ENCODE peak calls at places on chromosome 22, in nine cellular contexts. W, Z, A, J, K, T, H, R and C are unnamed samples. For H3K4me1, the result is how much of the 10 kb centered on the place peaks cover.

GRCh38 chr22:27885977-27886842 is 32.8 kb downstream of the PITPNB start:
- DNase-seq in W (no peak), J (peak), A (peak), T (peak), H (peak), R (no peak), Z (peak), K (peak), C (peak)

GRCh38 chr22:35971418-35972119 is 57.1 kb downstream of the RBFOX2 start:
- DNase-seq in H (no peak), T (no peak), R (no peak), A (peak), K (peak), W (no peak), J (no peak), Z (no peak), C (no peak)

GRCh38 chr22:39174498-39175120 is 22.1 kb upstream of the CBX7 start:
- DNase-seq in R (peak), W (peak), H (peak), Z (peak), A (peak), T (peak), K (peak), J (peak), C (peak)

GRCh38 chr22:25060522-25061071 is 108.1 kb downstream of the KIAA1671 start:
- DNase-seq in T (no peak), Z (no peak), H (no peak), K (no peak), R (no peak), J (no peak), A (no peak), W (no peak), C (no peak)

GRCh38 chr22:26188341-26188740 is 19.1 kb downstream of the SEZ6L start:
- DNase-seq in W (no peak), A (no peak), K (no peak), H (no peak), Z (no peak), J (no peak), T (no peak), R (no peak), C (no peak)

GRCh38 chr22:26610072-26610958 is 7.5 kb downstream of the CRYBB1 start:
- DNase-seq in J (peak), K (peak), W (no peak), R (no peak), H (peak), A (peak), T (peak), Z (no peak), C (no peak)

GRCh38 chr22:30298005-30298701 is 8.8 kb upstream of the CASTOR1 start:
- DNase-seq in W (no peak), A (no peak), R (no peak), H (no peak), K (no peak), J (peak), T (peak), Z (no peak), C (no peak)

GRCh38 chr22:27686534-27686933 is 115.0 kb downstream of the MN1 start:
- DNase-seq in W (peak), H (no peak), T (no peak), R (peak), K (peak), Z (no peak), A (no peak), J (peak), C (no peak)

GRCh38 chr22:43142881-43143562 is at the start of gene MCAT:
- DNase-seq in W (peak), H (peak), K (peak), Z (peak), R (peak), A (peak), J (peak), T (peak), C (peak)

GRCh38 chr22:47586946-47587345 is 824.5 kb downstream of the TBC1D22A start:
- DNase-seq in K (no peak), R (no peak), W (no peak), T (no peak), J (no peak), Z (no peak), A (no peak), H (no peak), C (no peak)

GRCh38 chr22:38953091-38953490 is 4.3 kb upstream of the APOBEC3A start:
- DNase-seq in W (peak), A (no peak), Z (no peak), R (no peak), J (no peak), T (no peak), H (no peak), K (no peak), C (no peak)

GRCh38 chr22:26548984-26549383 is 36.7 kb upstream of the TFIP11 start:
- DNase-seq in T (peak), W (no peak), Z (no peak), H (no peak), K (no peak), R (no peak), J (no peak), A (no peak), C (no peak)

GRCh38 chr22:16932577-16932976 is 75.4 kb downstream of the GAB4 start:
- DNase-seq in T (peak), H (no peak), Z (no peak), J (no peak), A (no peak), R (no peak), W (no peak), K (no peak), C (no peak)

GRCh38 chr22:31586137-31586920 is 75.7 kb downstream of the PISD start:
- DNase-seq in A (no peak), R (no peak), W (no peak), J (no peak), Z (no peak), T (no peak), K (peak), H (no peak), C (no peak)

GRCh38 chr22:27999876-28000275 is 80.8 kb upstream of the PITPNB start:
- DNase-seq in T (no peak), J (no peak), K (no peak), Z (no peak), R (no peak), H (no peak), W (no peak), A (no peak), C (no peak)

GRCh38 chr22:35452351-35452781 is 52.4 kb downstream of the MCM5 start:
- DNase-seq in W (no peak), Z (no peak), A (no peak), J (peak), T (no peak), H (no peak), R (no peak), K (no peak), C (no peak)

GRCh38 chr22:47621253-47621652 is 858.8 kb downstream of the TBC1D22A start:
- DNase-seq in T (no peak), H (no peak), J (no peak), K (no peak), A (no peak), R (no peak), Z (no peak), W (no peak), C (no peak)

GRCh38 chr22:40654522-40655167 is 18.1 kb upstream of the MRTFA start:
- DNase-seq in T (peak), J (peak), H (no peak), A (no peak), Z (no peak), R (peak), K (peak), W (no peak), C (peak)

GRCh38 chr22:41596776-41597634 is 7.4 kb upstream of the PMM1 start:
- DNase-seq in K (peak), J (peak), R (peak), H (peak), A (peak), W (peak), Z (peak), T (peak), C (peak)

GRCh38 chr22:39110631-39111561 is 13.9 kb downstream of the APOBEC3H start:
- DNase-seq in T (peak), W (no peak), H (no peak), Z (no peak), R (no peak), K (no peak), J (no peak), A (peak), C (no peak)

GRCh38 chr22:30182365-30182764 is 64.2 kb downstream of the LIF start:
- DNase-seq in K (no peak), R (no peak), J (no peak), Z (no peak), H (no peak), A (no peak), T (no peak), W (no peak), C (no peak)

GRCh38 chr22:30074147-30074546 is 6.1 kb upstream of the HORMAD2 start:
- DNase-seq in Z (no peak), A (no peak), J (no peak), T (no peak), H (no peak), R (no peak), W (no peak), K (no peak), C (no peak)

GRCh38 chr22:29142116-29142515 is 63.6 kb upstream of the EMID1 start:
- DNase-seq in H (no peak), W (no peak), A (no peak), K (no peak), J (no peak), Z (no peak), R (no peak), T (no peak), C (no peak)

GRCh38 chr22:18028817-18029527 is 4.6 kb upstream of the MICAL3 start:
- DNase-seq in J (peak), T (peak), K (no peak), R (no peak), W (no peak), A (peak), H (no peak), Z (no peak), C (no peak)

GRCh38 chr22:29907753-29908515 is 25.0 kb downstream of the MTMR3 start:
- DNase-seq in R (peak), J (peak), A (no peak), W (no peak), K (peak), Z (no peak), H (peak), T (peak), C (peak)

GRCh38 chr22:40462195-40462988 is 92.0 kb downstream of the SGSM3 start:
- DNase-seq in W (no peak), Z (no peak), J (no peak), K (no peak), T (no peak), H (peak), R (no peak), A (peak), C (no peak)

GRCh38 chr22:25853501-25853900 is 111.5 kb downstream of the MYO18B start:
- DNase-seq in A (no peak), H (no peak), J (no peak), W (no peak), K (no peak), Z (no peak), T (no peak), R (no peak), C (no peak)

GRCh38 chr22:49153921-49154320 is 673.8 kb downstream of the BRD1 start:
- DNase-seq in W (peak), J (no peak), Z (no peak), H (no peak), T (no peak), K (no peak), A (no peak), R (no peak), C (no peak)

GRCh38 chr22:48378673-48379072 is 1449.0 kb downstream of the BRD1 start:
- DNase-seq in W (no peak), A (no peak), T (no peak), H (no peak), K (no peak), J (no peak), R (no peak), Z (no peak), C (no peak)

GRCh38 chr22:27146871-27147591 is 489.6 kb downstream of the MIAT start:
- DNase-seq in K (no peak), A (no peak), W (no peak), H (no peak), Z (no peak), T (no peak), R (no peak), J (no peak), C (no peak)

GRCh38 chr22:37990302-37990701 is 5.9 kb upstream of the SOX10 start:
- DNase-seq in R (no peak), H (no peak), J (no peak), W (peak), T (no peak), A (no peak), K (no peak), Z (no peak), C (no peak)

GRCh38 chr22:34861787-34862186 is 204.2 kb upstream of the ISX start:
- DNase-seq in K (no peak), Z (no peak), H (no peak), A (no peak), J (no peak), W (no peak), R (no peak), T (no peak), C (no peak)

GRCh38 chr22:47337161-47337621 is 574.7 kb downstream of the TBC1D22A start:
- DNase-seq in R (no peak), Z (no peak), H (no peak), T (no peak), A (no peak), K (peak), J (peak), W (no peak), C (no peak)

GRCh38 chr22:43210631-43211515 is 23.9 kb upstream of the TTLL12 start:
- DNase-seq in J (no peak), H (no peak), K (no peak), Z (no peak), W (peak), R (no peak), T (no peak), A (no peak), C (no peak)

GRCh38 chr22:29369460-29369859 is 18.9 kb downstream of the AP1B1 start:
- DNase-seq in H (no peak), W (no peak), K (no peak), R (peak), J (peak), A (no peak), Z (peak), T (no peak), C (peak)

GRCh38 chr22:35422145-35422544 is 22.2 kb downstream of the MCM5 start:
- DNase-seq in A (no peak), T (no peak), J (no peak), Z (no peak), R (no peak), W (peak), K (no peak), H (no peak), C (no peak)

GRCh38 chr22:43186272-43187170 is at the start of gene TTLL12:
- DNase-seq in K (peak), A (peak), H (peak), Z (peak), R (peak), W (peak), T (peak), J (peak), C (peak)

GRCh38 chr22:38652858-38653257 is 3.3 kb downstream of the FAM227A start:
- DNase-seq in R (no peak), T (no peak), W (no peak), K (no peak), H (no peak), Z (no peak), J (peak), A (peak), C (no peak)

GRCh38 chr22:50403701-50404101 is 60.6 kb downstream of the PPP6R2 start:
- DNase-seq in T (no peak), K (no peak), A (no peak), R (peak), H (no peak), W (peak), Z (no peak), J (peak), C (no peak)

GRCh38 chr22:50406416-50407170 is 63.5 kb downstream of the PPP6R2 start:
- DNase-seq in T (no peak), Z (no peak), R (no peak), J (no peak), K (no peak), H (no peak), A (no peak), W (peak), C (no peak)

GRCh38 chr22:50408311-50408710 is 65.2 kb downstream of the PPP6R2 start:
- DNase-seq in T (no peak), K (no peak), H (no peak), W (no peak), R (no peak), A (no peak), Z (no peak), J (no peak), C (no peak)
- H3K4me3 ChIP-seq in T (no peak), K (no peak), H (no peak), W (no peak), R (no peak), A (no peak), Z (no peak), J (no peak), C (no peak)

DNA sequence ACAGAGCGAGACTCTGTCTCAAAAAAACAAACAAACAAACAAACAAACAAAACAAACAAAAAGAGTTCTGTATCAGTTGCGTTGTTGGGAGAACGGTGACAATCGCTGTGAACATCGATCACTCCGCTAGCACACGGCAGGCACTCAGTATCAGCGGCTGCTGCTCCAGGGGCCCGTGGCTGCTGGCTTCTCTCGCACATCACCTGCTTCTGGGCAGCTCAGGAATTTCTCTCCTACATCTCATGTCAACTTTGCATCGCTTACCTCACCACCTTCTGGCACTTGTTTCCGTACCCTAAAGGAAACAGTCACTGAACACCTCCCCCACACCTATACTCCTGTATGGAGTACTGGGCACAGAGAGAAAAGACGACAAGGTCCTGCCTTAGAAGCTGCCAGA is 70.3 kb upstream of the WNT7B start:
- DNase-seq in Z (no peak), J (no peak), A (no peak), T (no peak), W (no peak), K (no peak), R (peak), H (no peak), C (no peak)
- H3K4me1 ChIP-seq in Z (under half), J (half or more), A (under half), T (half or more), W (under half), K (half or more), R (under half), H (under half), C (under half)

DNA sequence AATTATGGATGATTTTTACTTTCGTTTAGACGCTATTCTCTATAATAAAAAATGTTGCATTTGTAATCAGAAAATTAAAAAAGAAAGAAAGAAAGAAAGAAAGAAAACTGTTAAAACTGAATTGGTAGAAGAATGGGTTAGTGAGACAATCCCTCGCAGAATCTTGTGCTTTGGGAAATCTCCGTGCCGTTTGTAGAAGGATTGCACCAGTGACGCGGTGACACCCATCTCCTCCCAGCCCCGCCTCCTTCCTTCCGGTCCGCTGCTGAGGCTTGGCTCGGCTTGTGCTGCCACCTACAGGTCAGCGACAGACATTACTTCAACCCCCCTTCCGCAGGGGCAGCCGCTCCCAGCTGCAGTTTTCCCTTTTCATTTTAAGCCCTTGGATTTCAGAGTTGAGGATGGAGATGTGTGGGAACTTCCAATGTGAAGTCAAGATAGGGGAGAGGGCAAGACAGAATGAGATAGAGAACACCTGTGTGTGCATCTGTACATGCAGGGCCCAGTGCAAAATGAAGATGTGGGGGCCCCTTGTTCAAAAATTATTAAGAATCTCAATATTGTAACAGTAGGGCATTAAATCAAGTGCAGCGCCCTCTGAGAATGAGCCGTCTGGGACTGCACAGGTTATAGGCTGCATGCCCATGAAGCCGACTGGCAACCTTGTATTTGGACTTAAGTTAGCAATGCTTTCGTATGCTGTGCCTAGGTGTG is 41.1 kb downstream of the TST start:
- DNase-seq in H (peak), J (peak), K (peak), W (peak), Z (peak), T (peak), A (peak), R (peak), C (peak)
- H3K4me3 ChIP-seq in H (peak), J (peak), K (peak), W (peak), Z (peak), T (no peak), A (peak), R (peak), C (peak)

DNA sequence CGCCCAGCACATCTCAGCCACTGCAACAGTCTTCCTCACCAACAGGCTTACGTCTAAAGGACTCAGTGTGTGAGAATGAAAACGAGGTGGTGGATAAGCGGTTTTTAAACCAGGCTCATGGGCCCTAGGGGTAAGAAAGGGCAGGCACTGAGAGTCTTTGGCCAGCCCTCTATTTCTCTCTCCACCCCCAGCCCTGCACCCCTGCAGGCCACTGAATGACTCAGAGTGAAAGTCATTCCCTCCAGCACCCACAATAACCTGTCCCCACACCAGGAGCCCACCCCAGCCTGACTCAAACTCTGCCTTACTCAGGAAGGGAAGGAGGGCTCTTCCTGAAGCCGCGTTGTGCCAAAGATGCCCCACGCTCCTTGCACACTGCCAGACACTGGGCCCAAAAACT is 72.0 kb downstream of the LARGE1 start:
- DNase-seq in T (no peak), J (no peak), R (no peak), A (no peak), K (no peak), W (no peak), Z (no peak), H (no peak), C (no peak)
- H3K4me1 ChIP-seq in T (under half), J (under half), R (under half), A (under half), K (under half), W (under half), Z (under half), H (under half), C (under half)

GRCh38 chr22:44396727-44397722 is 84.3 kb upstream of the SHISAL1 start:
- DNase-seq in T (no peak), R (no peak), K (no peak), A (no peak), J (peak), W (peak), H (no peak), Z (no peak), C (no peak)
- H3K4me3 ChIP-seq in T (no peak), R (no peak), K (no peak), A (no peak), J (no peak), W (no peak), H (no peak), Z (no peak), C (no peak)

GRCh38 chr22:19850482-19851109 is 4.1 kb downstream of the GNB1L start:
- DNase-seq in H (no peak), R (no peak), J (no peak), T (no peak), K (no peak), A (no peak), W (peak), Z (no peak), C (no peak)
- H3K4me1 ChIP-seq in H (under half), R (under half), J (under half), T (half or more), K (under half), A (under half), W (under half), Z (under half), C (under half)

DNA sequence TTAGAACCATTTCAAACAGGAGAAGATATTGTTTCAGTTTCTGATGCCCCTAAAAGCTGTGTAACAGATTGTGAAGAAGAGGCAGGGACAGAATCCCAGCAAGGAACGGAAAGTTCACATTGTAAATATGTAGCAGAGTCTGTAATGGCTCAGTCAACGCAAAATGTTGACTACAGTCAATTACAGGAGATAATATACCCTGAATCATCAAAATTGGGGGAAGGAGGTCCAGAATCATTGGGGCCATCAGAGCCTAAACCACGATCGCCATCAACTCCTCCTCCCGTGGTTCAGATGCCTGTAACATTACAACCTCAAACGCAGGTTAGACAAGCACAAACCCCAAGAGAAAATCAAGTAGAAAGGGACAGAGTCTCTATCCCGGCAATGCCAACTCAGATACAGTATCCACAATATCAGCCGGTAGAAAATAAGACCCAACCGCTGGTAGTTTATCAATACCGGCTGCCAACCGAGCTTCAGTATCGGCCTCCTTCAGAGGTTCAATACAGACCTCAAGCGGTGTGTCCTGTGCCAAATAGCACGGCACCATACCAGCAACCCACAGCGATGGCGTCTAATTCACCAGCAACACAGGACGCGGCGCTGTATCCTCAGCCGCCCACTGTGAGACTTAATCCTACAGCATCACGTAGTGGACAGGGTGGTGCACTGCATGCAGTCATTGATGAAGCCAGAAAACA is 40.8 kb downstream of the IGLL1 start:
- DNase-seq in K (peak), R (peak), J (peak), W (peak), A (peak), H (peak), T (peak), Z (peak), C (peak)
- H3K4me3 ChIP-seq in K (no peak), R (no peak), J (no peak), W (peak), A (no peak), H (no peak), T (peak), Z (no peak), C (no peak)